ENCODE peak calls at places on chromosome 12, in seven cellular contexts. One of them, this sample, is unnamed.

GRCh38 chr12:113778432-113779128 is 187.5 kb downstream of the RBM19 start:
- DNase-seq in astrocyte of the spinal cord: no peak
- DNase-seq in mesothelial cell of epicardium: no peak
- DNase-seq in foreskin keratinocyte: no peak
- DNase-seq in activated CD8-positive, alpha-beta T cell treated with anti-CD3 and anti-CD28 coated beads for 36 hours: no peak
- DNase-seq in testis: no peak
- DNase-seq in GM12865: no peak
- DNase-seq in this sample: no peak

GRCh38 chr12:55724226-55724939 is 4.2 kb downstream of the RDH5 start:
- DNase-seq in foreskin keratinocyte: no peak
- DNase-seq in activated CD8-positive, alpha-beta T cell treated with anti-CD3 and anti-CD28 coated beads for 36 hours: peak
- DNase-seq in astrocyte of the spinal cord: peak
- DNase-seq in GM12865: peak
- DNase-seq in mesothelial cell of epicardium: no peak
- DNase-seq in testis: peak
- DNase-seq in this sample: no peak

GRCh38 chr12:19894049-19894448 is 454.8 kb downstream of the AEBP2 start:
- DNase-seq in astrocyte of the spinal cord: no peak
- DNase-seq in testis: no peak
- DNase-seq in foreskin keratinocyte: no peak
- DNase-seq in mesothelial cell of epicardium: no peak
- DNase-seq in activated CD8-positive, alpha-beta T cell treated with anti-CD3 and anti-CD28 coated beads for 36 hours: no peak
- DNase-seq in GM12865: peak
- DNase-seq in this sample: no peak

GRCh38 chr12:121001841-121002483 is 14.3 kb downstream of the C12orf43 start:
- DNase-seq in GM12865: no peak
- DNase-seq in testis: no peak
- DNase-seq in mesothelial cell of epicardium: no peak
- DNase-seq in astrocyte of the spinal cord: no peak
- DNase-seq in activated CD8-positive, alpha-beta T cell treated with anti-CD3 and anti-CD28 coated beads for 36 hours: no peak
- DNase-seq in foreskin keratinocyte: no peak
- DNase-seq in this sample: no peak

GRCh38 chr12:63922446-63922845 is 77.9 kb downstream of the SRGAP1 start:
- DNase-seq in mesothelial cell of epicardium: no peak
- DNase-seq in GM12865: no peak
- DNase-seq in testis: no peak
- DNase-seq in foreskin keratinocyte: peak
- DNase-seq in astrocyte of the spinal cord: peak
- DNase-seq in activated CD8-positive, alpha-beta T cell treated with anti-CD3 and anti-CD28 coated beads for 36 hours: no peak
- DNase-seq in this sample: no peak

GRCh38 chr12:122079038-122079531 is 529 bp downstream of the MLXIP start:
- DNase-seq in testis: peak
- DNase-seq in foreskin keratinocyte: no peak
- DNase-seq in GM12865: peak
- DNase-seq in mesothelial cell of epicardium: no peak
- DNase-seq in activated CD8-positive, alpha-beta T cell treated with anti-CD3 and anti-CD28 coated beads for 36 hours: peak
- DNase-seq in astrocyte of the spinal cord: no peak
- DNase-seq in this sample: no peak

GRCh38 chr12:90627180-90627896 is 327.6 kb downstream of the CCER1 start:
- DNase-seq in astrocyte of the spinal cord: peak
- DNase-seq in foreskin keratinocyte: peak
- DNase-seq in activated CD8-positive, alpha-beta T cell treated with anti-CD3 and anti-CD28 coated beads for 36 hours: no peak
- DNase-seq in GM12865: peak
- DNase-seq in mesothelial cell of epicardium: no peak
- DNase-seq in testis: no peak
- DNase-seq in this sample: no peak

GRCh38 chr12:29889737-29890136 is 106.0 kb upstream of the TMTC1 start:
- DNase-seq in astrocyte of the spinal cord: peak
- DNase-seq in testis: peak
- DNase-seq in foreskin keratinocyte: peak
- DNase-seq in activated CD8-positive, alpha-beta T cell treated with anti-CD3 and anti-CD28 coated beads for 36 hours: peak
- DNase-seq in GM12865: peak
- DNase-seq in mesothelial cell of epicardium: no peak
- DNase-seq in this sample: no peak

GRCh38 chr12:67940780-67941243 is 48.4 kb upstream of the IFNG-AS1 start:
- DNase-seq in GM12865: no peak
- DNase-seq in testis: no peak
- DNase-seq in activated CD8-positive, alpha-beta T cell treated with anti-CD3 and anti-CD28 coated beads for 36 hours: no peak
- DNase-seq in mesothelial cell of epicardium: no peak
- DNase-seq in foreskin keratinocyte: no peak
- DNase-seq in astrocyte of the spinal cord: peak
- DNase-seq in this sample: no peak

GRCh38 chr12:112191201-112191600 is 65.8 kb downstream of the TRAFD1 start:
- DNase-seq in GM12865: no peak
- DNase-seq in foreskin keratinocyte: no peak
- DNase-seq in testis: no peak
- DNase-seq in mesothelial cell of epicardium: no peak
- DNase-seq in activated CD8-positive, alpha-beta T cell treated with anti-CD3 and anti-CD28 coated beads for 36 hours: no peak
- DNase-seq in astrocyte of the spinal cord: no peak
- DNase-seq in this sample: no peak

GRCh38 chr12:57637364-57637763 is 4.4 kb upstream of the B4GALNT1 start:
- DNase-seq in testis: no peak
- DNase-seq in mesothelial cell of epicardium: no peak
- DNase-seq in activated CD8-positive, alpha-beta T cell treated with anti-CD3 and anti-CD28 coated beads for 36 hours: no peak
- DNase-seq in GM12865: no peak
- DNase-seq in astrocyte of the spinal cord: no peak
- DNase-seq in foreskin keratinocyte: no peak
- DNase-seq in this sample: no peak

GRCh38 chr12:101891462-101891971 is 14.1 kb downstream of the DRAM1 start:
- DNase-seq in mesothelial cell of epicardium: no peak
- DNase-seq in astrocyte of the spinal cord: peak
- DNase-seq in activated CD8-positive, alpha-beta T cell treated with anti-CD3 and anti-CD28 coated beads for 36 hours: no peak
- DNase-seq in GM12865: peak
- DNase-seq in testis: peak
- DNase-seq in foreskin keratinocyte: peak
- DNase-seq in this sample: no peak

GRCh38 chr12:128009108-128009507 is 257.9 kb upstream of the TMEM132C start:
- DNase-seq in mesothelial cell of epicardium: no peak
- DNase-seq in foreskin keratinocyte: no peak
- DNase-seq in GM12865: no peak
- DNase-seq in testis: no peak
- DNase-seq in astrocyte of the spinal cord: no peak
- DNase-seq in activated CD8-positive, alpha-beta T cell treated with anti-CD3 and anti-CD28 coated beads for 36 hours: no peak
- DNase-seq in this sample: no peak

GRCh38 chr12:111033281-111034147 is 113.1 kb upstream of the MYL2 start:
- DNase-seq in foreskin keratinocyte: no peak
- DNase-seq in testis: peak
- DNase-seq in activated CD8-positive, alpha-beta T cell treated with anti-CD3 and anti-CD28 coated beads for 36 hours: peak
- DNase-seq in astrocyte of the spinal cord: no peak
- DNase-seq in GM12865: no peak
- DNase-seq in mesothelial cell of epicardium: peak
- DNase-seq in this sample: no peak

GRCh38 chr12:130715996-130716917 is at the start of gene RIMBP2:
- DNase-seq in mesothelial cell of epicardium: peak
- DNase-seq in testis: peak
- DNase-seq in foreskin keratinocyte: peak
- DNase-seq in activated CD8-positive, alpha-beta T cell treated with anti-CD3 and anti-CD28 coated beads for 36 hours: no peak
- DNase-seq in GM12865: peak
- DNase-seq in astrocyte of the spinal cord: no peak
- DNase-seq in this sample: no peak

GRCh38 chr12:49189731-49190314 is 943 bp upstream of the TUBA1A start:
- DNase-seq in testis: no peak
- DNase-seq in foreskin keratinocyte: no peak
- DNase-seq in GM12865: no peak
- DNase-seq in mesothelial cell of epicardium: no peak
- DNase-seq in astrocyte of the spinal cord: peak
- DNase-seq in activated CD8-positive, alpha-beta T cell treated with anti-CD3 and anti-CD28 coated beads for 36 hours: no peak
- DNase-seq in this sample: peak

GRCh38 chr12:114045333-114045732 is 79.2 kb upstream of the RBM19 start:
- DNase-seq in activated CD8-positive, alpha-beta T cell treated with anti-CD3 and anti-CD28 coated beads for 36 hours: no peak
- DNase-seq in astrocyte of the spinal cord: no peak
- DNase-seq in foreskin keratinocyte: no peak
- DNase-seq in mesothelial cell of epicardium: no peak
- DNase-seq in testis: no peak
- DNase-seq in GM12865: no peak
- DNase-seq in this sample: no peak

GRCh38 chr12:24764712-24765111 is 184.2 kb downstream of the BCAT1 start:
- DNase-seq in mesothelial cell of epicardium: no peak
- DNase-seq in GM12865: no peak
- DNase-seq in foreskin keratinocyte: no peak
- DNase-seq in testis: no peak
- DNase-seq in astrocyte of the spinal cord: no peak
- DNase-seq in activated CD8-positive, alpha-beta T cell treated with anti-CD3 and anti-CD28 coated beads for 36 hours: no peak
- DNase-seq in this sample: no peak

GRCh38 chr12:28021704-28022103 is 49.2 kb upstream of the PTHLH start:
- DNase-seq in GM12865: no peak
- DNase-seq in foreskin keratinocyte: peak
- DNase-seq in astrocyte of the spinal cord: no peak
- DNase-seq in activated CD8-positive, alpha-beta T cell treated with anti-CD3 and anti-CD28 coated beads for 36 hours: no peak
- DNase-seq in testis: no peak
- DNase-seq in mesothelial cell of epicardium: no peak
- DNase-seq in this sample: no peak

GRCh38 chr12:126976574-126976973 is 1290.4 kb upstream of the TMEM132C start:
- DNase-seq in activated CD8-positive, alpha-beta T cell treated with anti-CD3 and anti-CD28 coated beads for 36 hours: no peak
- DNase-seq in astrocyte of the spinal cord: no peak
- DNase-seq in mesothelial cell of epicardium: no peak
- DNase-seq in foreskin keratinocyte: no peak
- DNase-seq in testis: no peak
- DNase-seq in GM12865: no peak
- DNase-seq in this sample: no peak

DNA sequence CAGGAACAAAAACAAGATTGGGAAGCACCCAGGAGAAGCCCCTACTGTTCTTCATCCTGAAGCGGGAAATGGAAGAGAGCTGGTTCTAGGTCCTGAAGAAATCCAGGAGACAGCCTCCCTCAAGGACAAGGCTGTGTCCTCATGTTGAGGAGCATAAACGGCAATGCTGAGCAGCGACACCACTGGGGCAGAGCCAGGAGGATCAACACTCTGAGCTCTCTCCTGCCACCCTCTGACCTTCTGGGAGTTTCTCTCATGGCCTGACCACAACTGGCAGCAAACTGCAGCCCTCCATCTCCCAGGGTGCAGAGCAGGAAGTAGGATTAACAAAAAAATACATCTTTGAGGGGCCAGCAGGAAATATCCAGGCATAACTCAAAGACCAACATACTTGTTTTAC is 1292.2 kb upstream of the TMEM132C start:
- DNase-seq in testis: peak
- DNase-seq in foreskin keratinocyte: no peak
- DNase-seq in GM12865: peak
- DNase-seq in activated CD8-positive, alpha-beta T cell treated with anti-CD3 and anti-CD28 coated beads for 36 hours: no peak
- DNase-seq in astrocyte of the spinal cord: no peak
- DNase-seq in mesothelial cell of epicardium: no peak
- DNase-seq in this sample: no peak
- TF ChIP-seq CTCF in testis: no peak
- TF ChIP-seq CTCF in foreskin keratinocyte: no peak
- TF ChIP-seq CTCF in GM12865: no peak
- TF ChIP-seq CTCF in activated CD8-positive, alpha-beta T cell treated with anti-CD3 and anti-CD28 coated beads for 36 hours: no peak
- TF ChIP-seq CTCF in astrocyte of the spinal cord: no peak
- TF ChIP-seq CTCF in mesothelial cell of epicardium: no peak
- TF ChIP-seq CTCF in this sample: no peak

GRCh38 chr12:45186762-45187161 is 29.1 kb upstream of the ANO6 start:
- DNase-seq in foreskin keratinocyte: no peak
- DNase-seq in testis: no peak
- DNase-seq in activated CD8-positive, alpha-beta T cell treated with anti-CD3 and anti-CD28 coated beads for 36 hours: no peak
- DNase-seq in GM12865: no peak
- DNase-seq in astrocyte of the spinal cord: no peak
- DNase-seq in mesothelial cell of epicardium: no peak
- DNase-seq in this sample: no peak

GRCh38 chr12:45184145-45184958 is 31.5 kb upstream of the ANO6 start:
- DNase-seq in GM12865: no peak
- DNase-seq in foreskin keratinocyte: no peak
- DNase-seq in mesothelial cell of epicardium: no peak
- DNase-seq in astrocyte of the spinal cord: no peak
- DNase-seq in activated CD8-positive, alpha-beta T cell treated with anti-CD3 and anti-CD28 coated beads for 36 hours: no peak
- DNase-seq in testis: no peak
- DNase-seq in this sample: no peak

GRCh38 chr12:45182511-45182910 is 33.4 kb upstream of the ANO6 start:
- DNase-seq in mesothelial cell of epicardium: no peak
- DNase-seq in astrocyte of the spinal cord: peak
- DNase-seq in GM12865: no peak
- DNase-seq in foreskin keratinocyte: no peak
- DNase-seq in testis: no peak
- DNase-seq in activated CD8-positive, alpha-beta T cell treated with anti-CD3 and anti-CD28 coated beads for 36 hours: no peak
- DNase-seq in this sample: no peak

GRCh38 chr12:45178771-45179170 is 37.1 kb upstream of the ANO6 start:
- DNase-seq in astrocyte of the spinal cord: no peak
- DNase-seq in foreskin keratinocyte: no peak
- DNase-seq in testis: no peak
- DNase-seq in mesothelial cell of epicardium: no peak
- DNase-seq in activated CD8-positive, alpha-beta T cell treated with anti-CD3 and anti-CD28 coated beads for 36 hours: no peak
- DNase-seq in GM12865: no peak
- DNase-seq in this sample: no peak

DNA sequence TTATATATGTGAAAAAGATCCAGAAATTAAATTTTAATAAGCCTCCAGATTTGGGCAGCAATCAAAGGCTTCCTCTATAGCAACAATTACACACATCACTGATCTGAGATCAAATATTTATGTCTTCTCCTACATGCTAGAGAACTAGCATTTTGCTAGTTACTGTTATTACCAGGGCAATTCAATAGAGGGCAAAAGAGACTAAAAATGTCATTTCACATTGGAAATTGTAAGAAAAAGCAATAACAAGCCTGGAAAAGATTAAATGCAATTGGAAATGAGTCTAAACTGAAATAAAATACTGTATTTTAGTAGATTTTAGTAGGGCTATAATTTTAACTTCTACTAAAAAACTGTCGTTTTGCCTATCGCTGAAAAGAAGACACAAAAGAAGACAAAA is 32.6 kb upstream of the ANO6 start:
- DNase-seq in foreskin keratinocyte: no peak
- DNase-seq in testis: no peak
- DNase-seq in astrocyte of the spinal cord: peak
- DNase-seq in GM12865: no peak
- DNase-seq in mesothelial cell of epicardium: no peak
- DNase-seq in activated CD8-positive, alpha-beta T cell treated with anti-CD3 and anti-CD28 coated beads for 36 hours: no peak
- DNase-seq in this sample: no peak
- TF ChIP-seq CTCF in foreskin keratinocyte: peak
- TF ChIP-seq CTCF in testis: peak
- TF ChIP-seq CTCF in astrocyte of the spinal cord: peak
- TF ChIP-seq CTCF in GM12865: no peak
- TF ChIP-seq CTCF in mesothelial cell of epicardium: peak
- TF ChIP-seq CTCF in activated CD8-positive, alpha-beta T cell treated with anti-CD3 and anti-CD28 coated beads for 36 hours: peak
- TF ChIP-seq CTCF in this sample: peak

DNA sequence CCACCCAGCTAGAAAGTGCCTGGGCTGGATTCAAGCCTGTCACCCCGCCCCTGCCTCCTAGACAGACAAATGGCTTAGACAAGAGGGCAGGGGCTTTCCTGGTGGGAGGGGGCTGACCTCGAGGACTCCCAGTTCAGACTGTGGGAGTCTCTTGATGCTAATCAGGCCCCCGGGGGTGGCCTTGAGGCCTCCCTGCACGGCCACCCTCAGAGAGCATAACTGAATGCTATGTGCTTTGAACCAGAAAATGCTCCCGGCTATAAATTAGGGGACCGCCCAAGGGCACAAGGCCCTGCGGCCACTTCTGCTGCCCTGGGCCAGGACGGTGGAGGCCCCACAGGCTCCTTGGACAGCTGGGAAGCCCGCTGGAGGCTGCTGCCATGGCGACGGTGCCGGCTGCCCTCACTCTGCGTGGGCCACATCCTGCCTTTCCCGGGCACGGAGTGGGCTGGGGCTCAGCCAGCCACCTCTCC is 111.0 kb upstream of the NCOR2 start:
- DNase-seq in testis: peak
- DNase-seq in GM12865: no peak
- DNase-seq in foreskin keratinocyte: no peak
- DNase-seq in astrocyte of the spinal cord: no peak
- DNase-seq in mesothelial cell of epicardium: no peak
- DNase-seq in activated CD8-positive, alpha-beta T cell treated with anti-CD3 and anti-CD28 coated beads for 36 hours: no peak
- DNase-seq in this sample: no peak
- TF ChIP-seq CTCF in testis: no peak
- TF ChIP-seq CTCF in GM12865: no peak
- TF ChIP-seq CTCF in foreskin keratinocyte: no peak
- TF ChIP-seq CTCF in astrocyte of the spinal cord: no peak
- TF ChIP-seq CTCF in mesothelial cell of epicardium: no peak
- TF ChIP-seq CTCF in activated CD8-positive, alpha-beta T cell treated with anti-CD3 and anti-CD28 coated beads for 36 hours: no peak
- TF ChIP-seq CTCF in this sample: no peak

GRCh38 chr12:7832059-7832696 is 40.5 kb downstream of the SLC2A14 start:
- DNase-seq in astrocyte of the spinal cord: peak
- DNase-seq in testis: peak
- DNase-seq in activated CD8-positive, alpha-beta T cell treated with anti-CD3 and anti-CD28 coated beads for 36 hours: peak
- DNase-seq in foreskin keratinocyte: peak
- DNase-seq in mesothelial cell of epicardium: no peak
- DNase-seq in GM12865: peak
- DNase-seq in this sample: no peak
- TF ChIP-seq CTCF in astrocyte of the spinal cord: peak
- TF ChIP-seq CTCF in testis: no peak
- TF ChIP-seq CTCF in activated CD8-positive, alpha-beta T cell treated with anti-CD3 and anti-CD28 coated beads for 36 hours: peak
- TF ChIP-seq CTCF in foreskin keratinocyte: peak
- TF ChIP-seq CTCF in mesothelial cell of epicardium: peak
- TF ChIP-seq CTCF in GM12865: peak
- TF ChIP-seq CTCF in this sample: peak